ENCODE peak calls at places on chromosomes 13 and 19, in eight cellular contexts. One of them, this sample, is unnamed. For H3K9me3, the result is how much of the 10 kb centered on the place peaks cover.

GRCh38 chr13:104954210-104954609 is 1581.3 kb downstream of the EFNB2 start:
- DNase-seq in thoracic aorta: no peak
- DNase-seq in ovary: no peak
- DNase-seq in lower lobe of right lung: no peak
- DNase-seq in MM.1S: no peak
- DNase-seq in fibroblast of lung: no peak
- DNase-seq in WERI-Rb-1: no peak
- DNase-seq in ascending aorta: no peak
- DNase-seq in this sample: no peak

GRCh38 chr19:11821474-11821873 is 7.4 kb downstream of the ZNF440 start:
- DNase-seq in thoracic aorta: no peak
- DNase-seq in ovary: no peak
- DNase-seq in lower lobe of right lung: no peak
- DNase-seq in MM.1S: no peak
- DNase-seq in fibroblast of lung: peak
- DNase-seq in WERI-Rb-1: no peak
- DNase-seq in ascending aorta: no peak
- DNase-seq in this sample: no peak

GRCh38 chr19:17246681-17247425 is 1.1 kb upstream of the NR2F6 start:
- DNase-seq in thoracic aorta: no peak
- DNase-seq in ovary: peak
- DNase-seq in lower lobe of right lung: peak
- DNase-seq in MM.1S: no peak
- DNase-seq in fibroblast of lung: peak
- DNase-seq in WERI-Rb-1: no peak
- DNase-seq in ascending aorta: no peak
- DNase-seq in this sample: no peak

GRCh38 chr19:55345818-55346724 is 6.4 kb downstream of the KMT5C start:
- DNase-seq in thoracic aorta: no peak
- DNase-seq in ovary: peak
- DNase-seq in lower lobe of right lung: peak
- DNase-seq in MM.1S: no peak
- DNase-seq in fibroblast of lung: peak
- DNase-seq in WERI-Rb-1: peak
- DNase-seq in ascending aorta: no peak
- DNase-seq in this sample: no peak

GRCh38 chr19:40717325-40717879 is 490 bp downstream of the ITPKC start:
- DNase-seq in thoracic aorta: no peak
- DNase-seq in ovary: no peak
- DNase-seq in lower lobe of right lung: no peak
- DNase-seq in MM.1S: no peak
- DNase-seq in fibroblast of lung: peak
- DNase-seq in WERI-Rb-1: peak
- DNase-seq in ascending aorta: no peak
- DNase-seq in this sample: no peak

GRCh38 chr13:110560606-110561334 is 752 bp downstream of the RAB20 start:
- DNase-seq in thoracic aorta: no peak
- DNase-seq in ovary: peak
- DNase-seq in lower lobe of right lung: no peak
- DNase-seq in MM.1S: peak
- DNase-seq in fibroblast of lung: no peak
- DNase-seq in WERI-Rb-1: peak
- DNase-seq in ascending aorta: no peak
- DNase-seq in this sample: no peak

GRCh38 chr13:77810430-77810829 is 108.2 kb downstream of the EDNRB start:
- DNase-seq in thoracic aorta: no peak
- DNase-seq in ovary: no peak
- DNase-seq in lower lobe of right lung: no peak
- DNase-seq in MM.1S: peak
- DNase-seq in fibroblast of lung: peak
- DNase-seq in WERI-Rb-1: no peak
- DNase-seq in ascending aorta: no peak
- DNase-seq in this sample: no peak

GRCh38 chr13:97174638-97175037 is 47.5 kb upstream of the MBNL2 start:
- DNase-seq in thoracic aorta: no peak
- DNase-seq in ovary: no peak
- DNase-seq in lower lobe of right lung: no peak
- DNase-seq in MM.1S: peak
- DNase-seq in fibroblast of lung: peak
- DNase-seq in WERI-Rb-1: no peak
- DNase-seq in ascending aorta: no peak
- DNase-seq in this sample: no peak

GRCh38 chr13:48978942-48979601 is 3.4 kb downstream of the FNDC3A start:
- DNase-seq in thoracic aorta: no peak
- DNase-seq in ovary: no peak
- DNase-seq in lower lobe of right lung: no peak
- DNase-seq in MM.1S: peak
- DNase-seq in fibroblast of lung: peak
- DNase-seq in WERI-Rb-1: no peak
- DNase-seq in ascending aorta: no peak
- DNase-seq in this sample: no peak

GRCh38 chr19:49691243-49692101 is 556 bp downstream of the CPT1C start:
- DNase-seq in thoracic aorta: no peak
- DNase-seq in ovary: peak
- DNase-seq in lower lobe of right lung: peak
- DNase-seq in MM.1S: no peak
- DNase-seq in fibroblast of lung: peak
- DNase-seq in WERI-Rb-1: peak
- DNase-seq in ascending aorta: no peak
- DNase-seq in this sample: no peak

GRCh38 chr13:98919566-98919965 is 58.3 kb downstream of the DOCK9 start:
- DNase-seq in thoracic aorta: no peak
- DNase-seq in ovary: no peak
- DNase-seq in lower lobe of right lung: no peak
- DNase-seq in MM.1S: no peak
- DNase-seq in fibroblast of lung: no peak
- DNase-seq in WERI-Rb-1: peak
- DNase-seq in ascending aorta: no peak
- DNase-seq in this sample: no peak

GRCh38 chr13:114286808-114287207 is 5.4 kb downstream of the UPF3A start:
- DNase-seq in thoracic aorta: no peak
- DNase-seq in ovary: no peak
- DNase-seq in lower lobe of right lung: no peak
- DNase-seq in MM.1S: no peak
- DNase-seq in fibroblast of lung: peak
- DNase-seq in WERI-Rb-1: no peak
- DNase-seq in ascending aorta: no peak
- DNase-seq in this sample: no peak

GRCh38 chr19:53130506-53130905 is 2.2 kb downstream of the ZNF415 start:
- DNase-seq in thoracic aorta: no peak
- DNase-seq in ovary: no peak
- DNase-seq in lower lobe of right lung: no peak
- DNase-seq in MM.1S: no peak
- DNase-seq in fibroblast of lung: peak
- DNase-seq in WERI-Rb-1: no peak
- DNase-seq in ascending aorta: no peak
- DNase-seq in this sample: no peak

GRCh38 chr13:30346159-30346788 is 38.9 kb upstream of the KATNAL1 start:
- DNase-seq in thoracic aorta: no peak
- DNase-seq in ovary: no peak
- DNase-seq in lower lobe of right lung: no peak
- DNase-seq in MM.1S: peak
- DNase-seq in fibroblast of lung: no peak
- DNase-seq in WERI-Rb-1: no peak
- DNase-seq in ascending aorta: no peak
- DNase-seq in this sample: peak

GRCh38 chr19:42057856-42058255 is 12.2 kb downstream of the GRIK5 start:
- DNase-seq in thoracic aorta: no peak
- DNase-seq in ovary: no peak
- DNase-seq in lower lobe of right lung: no peak
- DNase-seq in MM.1S: no peak
- DNase-seq in fibroblast of lung: no peak
- DNase-seq in WERI-Rb-1: no peak
- DNase-seq in ascending aorta: no peak
- DNase-seq in this sample: no peak

GRCh38 chr13:102928971-102929370 is 83.1 kb downstream of the ERCC5 start:
- DNase-seq in thoracic aorta: no peak
- DNase-seq in ovary: no peak
- DNase-seq in lower lobe of right lung: no peak
- DNase-seq in MM.1S: no peak
- DNase-seq in fibroblast of lung: no peak
- DNase-seq in WERI-Rb-1: no peak
- DNase-seq in ascending aorta: no peak
- DNase-seq in this sample: no peak

GRCh38 chr19:18234194-18234593 is 8.0 kb upstream of the PDE4C start:
- DNase-seq in thoracic aorta: no peak
- DNase-seq in ovary: no peak
- DNase-seq in lower lobe of right lung: no peak
- DNase-seq in MM.1S: no peak
- DNase-seq in fibroblast of lung: no peak
- DNase-seq in WERI-Rb-1: peak
- DNase-seq in ascending aorta: no peak
- DNase-seq in this sample: no peak

GRCh38 chr13:34345601-34345939 is 527.6 kb downstream of the RFC3 start:
- DNase-seq in thoracic aorta: no peak
- DNase-seq in ovary: no peak
- DNase-seq in lower lobe of right lung: no peak
- DNase-seq in MM.1S: no peak
- DNase-seq in fibroblast of lung: no peak
- DNase-seq in WERI-Rb-1: no peak
- DNase-seq in ascending aorta: no peak
- DNase-seq in this sample: no peak

GRCh38 chr13:112007191-112007590 is 59.8 kb upstream of the SOX1 start:
- DNase-seq in thoracic aorta: no peak
- DNase-seq in ovary: no peak
- DNase-seq in lower lobe of right lung: no peak
- DNase-seq in MM.1S: no peak
- DNase-seq in fibroblast of lung: no peak
- DNase-seq in WERI-Rb-1: no peak
- DNase-seq in ascending aorta: no peak
- DNase-seq in this sample: no peak

GRCh38 chr13:60431108-60431700 is 34.2 kb downstream of the TDRD3 start:
- DNase-seq in thoracic aorta: no peak
- DNase-seq in ovary: no peak
- DNase-seq in lower lobe of right lung: no peak
- DNase-seq in MM.1S: peak
- DNase-seq in fibroblast of lung: peak
- DNase-seq in WERI-Rb-1: no peak
- DNase-seq in ascending aorta: no peak
- DNase-seq in this sample: peak

DNA sequence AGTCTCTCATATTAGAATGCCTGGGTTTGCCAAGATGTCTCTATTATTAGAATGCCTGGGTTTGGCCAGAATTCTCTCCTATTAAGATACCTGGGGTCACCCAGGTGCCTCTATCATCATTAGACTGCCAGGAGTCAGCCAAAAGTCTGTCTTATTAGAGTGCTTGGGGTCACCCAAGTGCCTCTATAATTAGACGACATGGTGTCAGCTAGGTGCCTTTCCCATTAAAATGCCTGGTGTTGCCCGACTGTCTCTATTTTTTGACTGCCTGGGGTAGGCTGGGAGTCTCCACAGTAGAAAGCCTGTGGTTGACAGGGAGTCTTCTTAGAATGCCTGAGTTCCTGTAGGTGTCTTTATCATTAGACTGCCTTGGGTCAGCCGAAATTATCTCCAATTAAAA is 1536.6 kb downstream of the UQCRFS1 start:
- DNase-seq in thoracic aorta: no peak
- DNase-seq in ovary: no peak
- DNase-seq in lower lobe of right lung: no peak
- DNase-seq in MM.1S: no peak
- DNase-seq in fibroblast of lung: no peak
- DNase-seq in WERI-Rb-1: no peak
- DNase-seq in ascending aorta: no peak
- DNase-seq in this sample: no peak
- H3K9me3 ChIP-seq in thoracic aorta: under half
- H3K9me3 ChIP-seq in ovary: under half
- H3K9me3 ChIP-seq in lower lobe of right lung: under half
- H3K9me3 ChIP-seq in MM.1S: under half
- H3K9me3 ChIP-seq in fibroblast of lung: under half
- H3K9me3 ChIP-seq in WERI-Rb-1: under half
- H3K9me3 ChIP-seq in ascending aorta: under half
- H3K9me3 ChIP-seq in this sample: under half

GRCh38 chr19:31664997-31665396 is 315.8 kb upstream of the TSHZ3 start:
- DNase-seq in thoracic aorta: no peak
- DNase-seq in ovary: no peak
- DNase-seq in lower lobe of right lung: no peak
- DNase-seq in MM.1S: no peak
- DNase-seq in fibroblast of lung: no peak
- DNase-seq in WERI-Rb-1: no peak
- DNase-seq in ascending aorta: no peak
- DNase-seq in this sample: no peak
- H3K9me3 ChIP-seq in thoracic aorta: under half
- H3K9me3 ChIP-seq in ovary: under half
- H3K9me3 ChIP-seq in lower lobe of right lung: under half
- H3K9me3 ChIP-seq in MM.1S: under half
- H3K9me3 ChIP-seq in fibroblast of lung: under half
- H3K9me3 ChIP-seq in WERI-Rb-1: under half
- H3K9me3 ChIP-seq in ascending aorta: under half
- H3K9me3 ChIP-seq in this sample: under half

DNA sequence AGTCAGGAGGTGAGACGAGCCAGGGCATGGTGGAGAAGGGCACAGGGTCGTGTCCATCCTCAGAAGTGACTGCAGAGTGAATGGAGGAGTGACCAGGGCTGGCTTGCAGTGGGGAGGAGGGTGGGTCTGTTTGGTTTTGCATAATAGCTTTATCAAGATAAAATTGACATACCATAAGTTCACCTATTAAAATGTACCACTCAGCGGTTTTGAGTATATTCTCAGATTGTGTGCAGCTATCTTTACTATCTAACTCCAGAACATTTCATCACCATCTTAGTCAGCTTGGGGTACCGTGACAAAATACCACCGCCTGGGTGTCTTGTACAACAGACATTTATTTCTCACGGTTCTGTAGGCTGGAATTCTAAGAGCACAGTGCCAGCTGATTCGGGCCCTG is 13.2 kb downstream of the ZNF8 start:
- DNase-seq in thoracic aorta: no peak
- DNase-seq in ovary: no peak
- DNase-seq in lower lobe of right lung: no peak
- DNase-seq in MM.1S: no peak
- DNase-seq in fibroblast of lung: no peak
- DNase-seq in WERI-Rb-1: no peak
- DNase-seq in ascending aorta: no peak
- DNase-seq in this sample: no peak
- H3K9me3 ChIP-seq in thoracic aorta: under half
- H3K9me3 ChIP-seq in ovary: under half
- H3K9me3 ChIP-seq in lower lobe of right lung: half or more
- H3K9me3 ChIP-seq in MM.1S: under half
- H3K9me3 ChIP-seq in fibroblast of lung: under half
- H3K9me3 ChIP-seq in WERI-Rb-1: under half
- H3K9me3 ChIP-seq in ascending aorta: under half
- H3K9me3 ChIP-seq in this sample: under half

GRCh38 chr19:8866344-8866743 is 34.2 kb downstream of the MBD3L1 start:
- DNase-seq in thoracic aorta: no peak
- DNase-seq in ovary: no peak
- DNase-seq in lower lobe of right lung: no peak
- DNase-seq in MM.1S: no peak
- DNase-seq in fibroblast of lung: no peak
- DNase-seq in WERI-Rb-1: no peak
- DNase-seq in ascending aorta: no peak
- DNase-seq in this sample: no peak
- H3K9me3 ChIP-seq in thoracic aorta: under half
- H3K9me3 ChIP-seq in ovary: under half
- H3K9me3 ChIP-seq in lower lobe of right lung: under half
- H3K9me3 ChIP-seq in MM.1S: under half
- H3K9me3 ChIP-seq in fibroblast of lung: under half
- H3K9me3 ChIP-seq in WERI-Rb-1: under half
- H3K9me3 ChIP-seq in ascending aorta: under half
- H3K9me3 ChIP-seq in this sample: under half

GRCh38 chr19:23222998-23223652 is 27.1 kb downstream of the ZNF724 start:
- DNase-seq in thoracic aorta: no peak
- DNase-seq in ovary: no peak
- DNase-seq in lower lobe of right lung: no peak
- DNase-seq in MM.1S: no peak
- DNase-seq in fibroblast of lung: no peak
- DNase-seq in WERI-Rb-1: no peak
- DNase-seq in ascending aorta: no peak
- DNase-seq in this sample: no peak
- H3K9me3 ChIP-seq in thoracic aorta: half or more
- H3K9me3 ChIP-seq in ovary: under half
- H3K9me3 ChIP-seq in lower lobe of right lung: half or more
- H3K9me3 ChIP-seq in MM.1S: under half
- H3K9me3 ChIP-seq in fibroblast of lung: under half
- H3K9me3 ChIP-seq in WERI-Rb-1: under half
- H3K9me3 ChIP-seq in ascending aorta: under half
- H3K9me3 ChIP-seq in this sample: under half

This sample was measured in CD4-positive, alpha-beta memory T cell.